ENCODE peak calls at places on chromosomes 5 and 9, in seven cellular contexts. Z is AG08396; S is tibial artery; D is kidney epithelial cell; T is neuronal stem cell; G is stimulated activated CD4-positive, alpha-beta T cell treated with anti-CD3 and anti-CD28 coated beads, Interleukin-1b, Interleukin-23, amount 100 ng/mL, for 48 hours; A is T-helper 9 cell. O is an unnamed sample.

GRCh38 chr5:35135239-35135700 is 87.5 kb upstream of the AGXT2 start:
- DNase-seq in Z (no peak), S (no peak), D (no peak), T (no peak), G (no peak), A (no peak), O (no peak)

GRCh38 chr5:123951204-123951977 is 439.4 kb downstream of the CSNK1G3 start:
- DNase-seq in Z (peak; percentile 80), S (no peak), D (peak; percentile 89), T (no peak), G (no peak), A (no peak), O (no peak)

GRCh38 chr9:82599550-82599949 is 463.4 kb downstream of the RASEF start:
- DNase-seq in Z (no peak), S (no peak), D (no peak), T (no peak), G (no peak), A (no peak), O (no peak)

GRCh38 chr9:105978822-105979221 is 284.5 kb downstream of the TMEM38B start:
- DNase-seq in Z (no peak), S (no peak), D (no peak), T (no peak), G (no peak), A (no peak), O (no peak)

GRCh38 chr9:83754383-83754977 is 46.7 kb upstream of the UBQLN1 start:
- DNase-seq in Z (no peak), S (no peak), D (no peak), T (no peak), G (no peak), A (no peak), O (no peak)

GRCh38 chr5:65142511-65143011 is 339.2 kb downstream of the ADAMTS6 start:
- DNase-seq in Z (no peak), S (no peak), D (peak; percentile 25), T (peak; percentile 82), G (no peak), A (no peak), O (no peak)

GRCh38 chr5:6435356-6435755 is 13.3 kb upstream of the UBE2QL1 start:
- DNase-seq in Z (no peak), S (no peak), D (no peak), T (no peak), G (no peak), A (no peak), O (peak; percentile 32)

GRCh38 chr5:133244242-133244641 is 192.4 kb downstream of the HSPA4 start:
- DNase-seq in Z (no peak), S (no peak), D (no peak), T (no peak), G (no peak), A (no peak), O (no peak)

GRCh38 chr5:39517800-39518199 is 93.0 kb upstream of the DAB2 start:
- DNase-seq in Z (peak; percentile 52), S (no peak), D (peak; percentile 80), T (no peak), G (no peak), A (no peak), O (no peak)

GRCh38 chr5:179802207-179802883 is 4.3 kb downstream of the MGAT4B start:
- DNase-seq in Z (no peak), S (no peak), D (no peak), T (no peak), G (no peak), A (no peak), O (no peak)

GRCh38 chr9:75455444-75455921 is 367.2 kb downstream of the OSTF1 start:
- DNase-seq in Z (no peak), S (peak; percentile 56), D (peak; percentile 19), T (no peak), G (no peak), A (no peak), O (no peak)

GRCh38 chr5:67214713-67215591 is 18.4 kb upstream of the CD180 start:
- DNase-seq in Z (no peak), S (no peak), D (no peak), T (no peak), G (no peak), A (no peak), O (no peak)

GRCh38 chr5:163658702-163659567 is 153.5 kb downstream of the MAT2B start:
- DNase-seq in Z (no peak), S (no peak), D (no peak), T (no peak), G (no peak), A (no peak), O (no peak)

GRCh38 chr9:69771775-69772418 is 12.1 kb upstream of the PTAR1 start:
- DNase-seq in Z (peak; percentile 58), S (no peak), D (no peak), T (no peak), G (no peak), A (no peak), O (no peak)

GRCh38 chr5:38931731-38932130 is 85.9 kb downstream of the OSMR start:
- DNase-seq in Z (no peak), S (no peak), D (no peak), T (no peak), G (no peak), A (no peak), O (no peak)

GRCh38 chr5:3153226-3153858 is 401.9 kb upstream of the IRX2 start:
- DNase-seq in Z (no peak), S (no peak), D (no peak), T (no peak), G (no peak), A (no peak), O (no peak)

GRCh38 chr9:32968101-32969011 is 33.1 kb downstream of the APTX start:
- DNase-seq in Z (peak; percentile 53), S (peak; percentile 52), D (no peak), T (peak; percentile 64), G (peak; percentile 34), A (peak; percentile 57), O (peak; percentile 75)

GRCh38 chr9:95044731-95045508 is 272.6 kb downstream of the FANCC start:
- DNase-seq in Z (no peak), S (no peak), D (no peak), T (peak; percentile 69), G (no peak), A (no peak), O (no peak)

GRCh38 chr9:36878986-36879982 is 154.8 kb downstream of the PAX5 start:
- DNase-seq in Z (no peak), S (no peak), D (no peak), T (no peak), G (peak; percentile 46), A (no peak), O (peak; percentile 51)

O was measured in activated CD8-positive, alpha-beta T cell treated with anti-CD3 and anti-CD28 coated beads for 36 hours.